ENCODE peak calls at places on chromosome 20, in nine cellular contexts. I is heart right ventricle, W is body of pancreas, G is tibial artery, X is astrocyte, Q is left lung, B is spleen, T is HCT116, F is fibroblast of lung. Y is an unnamed sample.

GRCh38 chr20:62376112-62377063 is 9.3 kb upstream of the LAMA5 start:
- DNase-seq in I (peak; percentile 62), W (peak; percentile 59), G (peak; percentile 85), X (no peak), Q (no peak), B (no peak), T (no peak), F (peak; percentile 49), Y (no peak)

GRCh38 chr20:32062776-32063170 is 10.7 kb downstream of the HCK start:
- DNase-seq in I (peak; percentile 42), W (no peak), G (peak; percentile 78), X (no peak), Q (peak; percentile 88), B (peak; percentile 92), T (no peak), F (no peak), Y (no peak)

GRCh38 chr20:60244373-60245146 is 286.3 kb downstream of the CDH26 start:
- DNase-seq in I (no peak), W (no peak), G (no peak), X (no peak), Q (no peak), B (no peak), T (no peak), F (no peak), Y (no peak)

GRCh38 chr20:13142143-13142542 is 78.9 kb upstream of the ISM1 start:
- DNase-seq in I (no peak), W (no peak), G (no peak), X (no peak), Q (no peak), B (no peak), T (no peak), F (peak; percentile 19), Y (no peak)

GRCh38 chr20:51529027-51529749 is 13.3 kb downstream of the NFATC2 start:
- DNase-seq in I (no peak), W (no peak), G (no peak), X (peak; percentile 48), Q (no peak), B (no peak), T (no peak), F (peak; percentile 56), Y (no peak)

GRCh38 chr20:7841967-7842301 is 98.3 kb downstream of the HAO1 start:
- DNase-seq in I (peak; percentile 21), W (no peak), G (no peak), X (peak; percentile 95), Q (no peak), B (no peak), T (no peak), F (peak; percentile 97), Y (no peak)

GRCh38 chr20:63090682-63091571 is 84.2 kb upstream of the BHLHE23 start:
- DNase-seq in I (peak; percentile 3), W (no peak), G (peak; percentile 52), X (no peak), Q (peak; percentile 30), B (peak; percentile 58), T (no peak), F (no peak), Y (no peak)

GRCh38 chr20:47352332-47353223 is 3.9 kb downstream of the ZMYND8 start:
- DNase-seq in I (peak; percentile 58), W (peak; percentile 90), G (no peak), X (peak; percentile 54), Q (no peak), B (peak; percentile 87), T (no peak), F (peak; percentile 70), Y (no peak)

GRCh38 chr20:458766-459165 is 3.6 kb downstream of the TBC1D20 start:
- DNase-seq in I (no peak), W (no peak), G (no peak), X (no peak), Q (no peak), B (no peak), T (no peak), F (no peak), Y (no peak)

DNA sequence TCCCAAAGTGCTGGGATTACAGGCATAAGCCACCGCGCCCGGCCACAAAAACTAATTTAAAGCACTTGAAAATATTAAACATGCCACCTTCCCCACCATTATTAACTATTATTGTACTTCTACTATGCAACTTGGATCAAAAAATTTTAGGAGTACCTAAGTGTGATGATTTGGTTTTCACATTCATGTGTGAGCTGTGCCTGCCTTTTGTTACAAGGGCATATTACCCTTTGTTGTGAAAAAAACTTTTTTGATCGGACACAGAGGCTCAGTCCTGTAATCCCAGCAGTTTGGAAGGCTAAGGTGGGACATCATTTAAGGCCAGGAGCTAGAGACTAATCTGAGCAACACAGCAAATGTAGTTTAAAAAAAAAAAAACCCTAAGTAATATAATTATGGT is 17.1 kb downstream of the ROMO1 start:
- DNase-seq in I (no peak), W (no peak), G (no peak), X (no peak), Q (no peak), B (no peak), T (no peak), F (no peak), Y (no peak)
- H3K9me3 ChIP-seq in I (no peaks in the 10 kb centered on the region), W (no peaks in the 10 kb centered on the region), G (no peaks in the 10 kb centered on the region), X (no peaks in the 10 kb centered on the region), Q (no peaks in the 10 kb centered on the region), B (no peaks in the 10 kb centered on the region), T (no peaks in the 10 kb centered on the region), F (no peaks in the 10 kb centered on the region), Y (no peaks in the 10 kb centered on the region)

DNA sequence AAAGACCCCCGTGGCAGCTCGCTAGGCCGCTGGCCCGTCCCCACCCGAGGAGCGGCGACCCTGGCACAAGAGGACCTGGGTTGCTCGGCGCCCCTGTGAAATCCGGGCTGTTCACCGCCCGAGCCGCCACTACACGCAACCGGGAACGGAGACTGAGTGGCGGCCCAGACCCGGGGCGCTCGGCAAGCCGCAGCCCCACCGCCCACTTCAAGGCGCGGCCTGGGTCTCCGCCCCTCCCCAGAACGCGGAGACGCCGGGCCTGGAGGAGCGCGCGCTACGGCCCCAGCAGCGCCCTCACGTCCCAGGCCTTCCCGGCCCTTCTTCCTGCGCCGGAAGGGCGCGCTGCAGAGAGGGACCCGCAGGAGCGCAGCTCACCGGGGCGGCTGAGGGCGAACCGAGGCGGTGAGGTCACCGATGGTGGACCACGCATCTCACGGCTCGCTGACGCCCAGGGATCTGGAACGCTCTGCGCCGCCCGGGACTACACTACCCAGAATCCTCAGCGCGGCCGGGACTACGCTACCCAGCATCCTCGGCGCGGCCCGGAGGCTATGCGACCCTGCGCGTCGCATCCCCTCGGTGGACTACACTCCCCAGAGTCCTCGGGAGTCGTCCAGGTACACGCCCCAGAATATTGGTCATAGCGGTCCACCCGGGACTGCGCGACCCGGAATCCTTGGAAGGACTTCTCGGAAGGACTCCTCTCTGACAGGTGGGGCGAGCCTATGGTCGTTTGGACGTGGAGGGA is at the start of gene ZNF337:
- DNase-seq in I (peak; percentile 96), W (peak; percentile 95), G (peak; percentile 97), X (peak; percentile 90), Q (peak; percentile 96), B (peak; percentile 98), T (peak; percentile 93), F (peak; percentile 94), Y (peak; percentile 93)
- TF ChIP-seq CTCF in I (peak; percentile 24), W (no peak), G (peak; percentile 7), X (no peak), Q (no peak), B (no peak), T (no peak), F (peak; percentile 7), Y (no peak)

GRCh38 chr20:50394569-50394968 is 115.6 kb upstream of the PTPN1 start:
- DNase-seq in I (no peak), W (no peak), G (no peak), X (no peak), Q (peak; percentile 59), B (peak; percentile 82), T (no peak), F (no peak), Y (no peak)
- H3K4me1 ChIP-seq in I (peaks cover 32% of the 10 kb centered on the region), W (peaks cover 45% of the 10 kb centered on the region), G (peaks cover 66% of the 10 kb centered on the region), X (peaks cover 7% of the 10 kb centered on the region), Q (peaks cover 49% of the 10 kb centered on the region), B (no peaks in the 10 kb centered on the region), T (no peaks in the 10 kb centered on the region), F (peaks cover 8% of the 10 kb centered on the region), Y (no peaks in the 10 kb centered on the region)

GRCh38 chr20:29878281-29878741 is 1379.2 kb upstream of the DEFB115 start:
- DNase-seq in I (peak; percentile 14), W (no peak), G (no peak), X (no peak), Q (no peak), B (peak; percentile 77), T (no peak), F (no peak), Y (no peak)
- H3K9me3 ChIP-seq in I (peaks cover 64% of the 10 kb centered on the region), W (no peaks in the 10 kb centered on the region), G (no peaks in the 10 kb centered on the region), X (peaks cover 28% of the 10 kb centered on the region), Q (no peaks in the 10 kb centered on the region), B (peaks cover 75% of the 10 kb centered on the region), T (no peaks in the 10 kb centered on the region), F (no peaks in the 10 kb centered on the region), Y (no peaks in the 10 kb centered on the region)

GRCh38 chr20:37378420-37378784 is 32.5 kb downstream of the SRC start:
- DNase-seq in I (no peak), W (no peak), G (no peak), X (no peak), Q (peak; percentile 1), B (no peak), T (no peak), F (no peak), Y (no peak)

GRCh38 chr20:37378785-37379598 is 33.1 kb downstream of the SRC start:
- DNase-seq in I (no peak), W (no peak), G (peak; percentile 52), X (peak; percentile 51), Q (peak; percentile 37), B (peak; percentile 79), T (peak; percentile 29), F (peak; percentile 70), Y (no peak)

GRCh38 chr20:37376791-37377190 is 30.9 kb downstream of the SRC start:
- DNase-seq in I (no peak), W (no peak), G (no peak), X (no peak), Q (peak; percentile 16), B (peak; percentile 30), T (no peak), F (no peak), Y (no peak)

GRCh38 chr20:37376324-37376723 is 30.4 kb downstream of the SRC start:
- DNase-seq in I (no peak), W (no peak), G (no peak), X (no peak), Q (peak; percentile 3), B (peak; percentile 41), T (no peak), F (no peak), Y (no peak)

GRCh38 chr20:37377346-37378081 is 31.6 kb downstream of the SRC start:
- DNase-seq in I (no peak), W (no peak), G (no peak), X (no peak), Q (peak; percentile 24), B (peak; percentile 50), T (no peak), F (no peak), Y (no peak)
- TF ChIP-seq CTCF in I (no peak), W (no peak), G (no peak), X (no peak), Q (no peak), B (no peak), T (no peak), F (no peak), Y (no peak)

GRCh38 chr20:36856691-36857635 is 19.0 kb upstream of the TLDC2 start:
- DNase-seq in I (no peak), W (no peak), G (no peak), X (no peak), Q (no peak), B (peak; percentile 78), T (no peak), F (no peak), Y (peak; percentile 37)
- H3K4me1 ChIP-seq in I (peaks cover 93% of the 10 kb centered on the region), W (peaks cover 37% of the 10 kb centered on the region), G (peaks cover 86% of the 10 kb centered on the region), X (peaks cover 64% of the 10 kb centered on the region), Q (peaks cover 81% of the 10 kb centered on the region), B (peaks cover 51% of the 10 kb centered on the region), T (peaks cover 55% of the 10 kb centered on the region), F (peaks cover 76% of the 10 kb centered on the region), Y (peaks cover 14% of the 10 kb centered on the region)

Y was measured in CD8-positive, alpha-beta T cell.